ENCODE peak calls at places on chromosome 9, in nine cellular contexts. I is stimulated activated effector memory CD8-positive, alpha-beta T cell treated with anti-CD3 and anti-CD28 coated beads, Interleukin-12 subunit alpha, Interleukin-12 subunit beta, amount 100 ng/mL, for 72 hours; X is NCI-H460; M is foreskin melanocyte; L is GM23338; Z is stimulated activated CD8-positive, alpha-beta memory T cell treated with anti-CD3 and anti-CD28 coated beads, Interleukin-2, amount 100 ng/mL, for 48 hours; P is stimulated activated CD4-positive, alpha-beta T cell treated with anti-CD3 and anti-CD28 coated beads, Interleukin-15, amount 100 ng/mL, for 24 hours; V is NCI-H1092; H is heart left ventricle. A is an unnamed sample.

GRCh38 chr9:127177682-127178265 is 55.3 kb upstream of the ANGPTL2 start:
- DNase-seq in I (no peak), X (no peak), M (no peak), L (no peak), Z (no peak), P (no peak), V (no peak), H (peak; percentile 16), A (no peak)

GRCh38 chr9:2019723-2020122 is 4.6 kb downstream of the SMARCA2 start:
- DNase-seq in I (no peak), X (no peak), M (no peak), L (no peak), Z (no peak), P (no peak), V (no peak), H (no peak), A (no peak)

GRCh38 chr9:95645579-95645978 is 128.8 kb upstream of the PTCH1 start:
- DNase-seq in I (no peak), X (no peak), M (no peak), L (no peak), Z (no peak), P (no peak), V (no peak), H (no peak), A (no peak)

GRCh38 chr9:93037476-93037971 is 21.0 kb upstream of the SUSD3 start:
- DNase-seq in I (no peak), X (no peak), M (no peak), L (no peak), Z (no peak), P (no peak), V (no peak), H (no peak), A (no peak)

GRCh38 chr9:92657296-92658094 is 12.4 kb downstream of the IPPK start:
- DNase-seq in I (no peak), X (no peak), M (no peak), L (peak; percentile 36), Z (no peak), P (no peak), V (no peak), H (no peak), A (no peak)

GRCh38 chr9:127683723-127684122 is 23.1 kb upstream of the CFAP157 start:
- DNase-seq in I (no peak), X (no peak), M (no peak), L (no peak), Z (no peak), P (no peak), V (no peak), H (no peak), A (no peak)

GRCh38 chr9:111148994-111149759 is 110.9 kb upstream of the LPAR1 start:
- DNase-seq in I (no peak), X (no peak), M (no peak), L (peak; percentile 8), Z (no peak), P (no peak), V (no peak), H (no peak), A (no peak)

GRCh38 chr9:110748251-110748893 is 79.8 kb downstream of the MUSK start:
- DNase-seq in I (no peak), X (no peak), M (no peak), L (no peak), Z (no peak), P (no peak), V (no peak), H (no peak), A (no peak)

GRCh38 chr9:136257381-136258298 is 12.0 kb upstream of the QSOX2 start:
- DNase-seq in I (no peak), X (no peak), M (no peak), L (no peak), Z (no peak), P (no peak), V (no peak), H (no peak), A (no peak)

GRCh38 chr9:32723801-32724200 is 59.5 kb upstream of the TMEM215 start:
- DNase-seq in I (no peak), X (no peak), M (peak; percentile 46), L (no peak), Z (no peak), P (no peak), V (no peak), H (no peak), A (no peak)

GRCh38 chr9:137224850-137225694 is at the start of gene CYSRT1:
- DNase-seq in I (no peak), X (no peak), M (no peak), L (no peak), Z (no peak), P (peak; percentile 47), V (no peak), H (no peak), A (peak; percentile 52)

GRCh38 chr9:110767559-110768063 is 99.0 kb downstream of the MUSK start:
- DNase-seq in I (no peak), X (no peak), M (no peak), L (no peak), Z (no peak), P (no peak), V (no peak), H (peak; percentile 43), A (no peak)

GRCh38 chr9:7983361-7983974 is 183.9 kb upstream of the DMAC1 start:
- DNase-seq in I (no peak), X (no peak), M (peak; percentile 77), L (no peak), Z (no peak), P (no peak), V (no peak), H (no peak), A (no peak)

GRCh38 chr9:85900504-85901201 is 40.3 kb upstream of the NAA35 start:
- DNase-seq in I (peak; percentile 28), X (peak; percentile 39), M (peak; percentile 24), L (peak; percentile 79), Z (peak; percentile 14), P (peak; percentile 57), V (no peak), H (no peak), A (peak; percentile 10)

GRCh38 chr9:89600831-89601230 is 4.0 kb upstream of the GADD45G start:
- DNase-seq in I (no peak), X (no peak), M (no peak), L (no peak), Z (no peak), P (no peak), V (no peak), H (no peak), A (no peak)

GRCh38 chr9:12935714-12936113 is 160.9 kb downstream of the LURAP1L start:
- DNase-seq in I (no peak), X (no peak), M (no peak), L (no peak), Z (no peak), P (no peak), V (no peak), H (no peak), A (no peak)

GRCh38 chr9:128203842-128204551 is 818 bp downstream of the DNM1 start:
- DNase-seq in I (no peak), X (no peak), M (no peak), L (peak; percentile 74), Z (no peak), P (peak; percentile 25), V (peak; percentile 39), H (no peak), A (no peak)

GRCh38 chr9:109109962-109110325 is 9.8 kb downstream of the TMEM245 start:
- DNase-seq in I (no peak), X (no peak), M (no peak), L (no peak), Z (no peak), P (no peak), V (no peak), H (no peak), A (no peak)

GRCh38 chr9:37760416-37761165 is 7.0 kb downstream of the TRMT10B start:
- DNase-seq in I (no peak), X (no peak), M (no peak), L (no peak), Z (no peak), P (no peak), V (no peak), H (no peak), A (no peak)

GRCh38 chr9:3401556-3401955 is 124.2 kb downstream of the RFX3 start:
- DNase-seq in I (no peak), X (no peak), M (peak; percentile 17), L (no peak), Z (no peak), P (no peak), V (peak; percentile 25), H (no peak), A (no peak)

GRCh38 chr9:109114670-109115069 is 5.1 kb downstream of the TMEM245 start:
- DNase-seq in I (no peak), X (no peak), M (no peak), L (no peak), Z (no peak), P (no peak), V (no peak), H (no peak), A (no peak)

GRCh38 chr9:70257991-70258691 is 637 bp upstream of the SMC5 start:
- DNase-seq in I (no peak), X (no peak), M (peak; percentile 45), L (peak; percentile 70), Z (no peak), P (no peak), V (peak; percentile 11), H (peak; percentile 23), A (no peak)

GRCh38 chr9:83477571-83477970 is 60.6 kb downstream of the FRMD3 start:
- DNase-seq in I (no peak), X (no peak), M (peak; percentile 10), L (no peak), Z (no peak), P (no peak), V (no peak), H (no peak), A (no peak)

GRCh38 chr9:89137548-89138462 is 40.8 kb downstream of the SHC3 start:
- DNase-seq in I (no peak), X (peak; percentile 27), M (peak; percentile 83), L (no peak), Z (no peak), P (peak; percentile 49), V (no peak), H (peak; percentile 25), A (no peak)

GRCh38 chr9:18338042-18338441 is 135.9 kb upstream of the ADAMTSL1 start:
- DNase-seq in I (no peak), X (no peak), M (no peak), L (no peak), Z (no peak), P (no peak), V (no peak), H (no peak), A (no peak)

GRCh38 chr9:131927092-131927491 is 152.6 kb downstream of the MED27 start:
- DNase-seq in I (no peak), X (no peak), M (no peak), L (no peak), Z (no peak), P (no peak), V (no peak), H (no peak), A (no peak)

GRCh38 chr9:106307670-106308069 is 555.3 kb upstream of the ZNF462 start:
- DNase-seq in I (no peak), X (no peak), M (no peak), L (no peak), Z (no peak), P (no peak), V (no peak), H (no peak), A (no peak)

GRCh38 chr9:7075154-7075553 is 317.4 kb downstream of the KDM4C start:
- DNase-seq in I (no peak), X (no peak), M (no peak), L (no peak), Z (no peak), P (no peak), V (no peak), H (no peak), A (no peak)

GRCh38 chr9:89309608-89310485 is 1.1 kb upstream of the CKS2 start:
- DNase-seq in I (no peak), X (no peak), M (no peak), L (peak; percentile 20), Z (no peak), P (peak; percentile 32), V (no peak), H (no peak), A (no peak)

GRCh38 chr9:99040911-99041582 is 63.9 kb upstream of the TGFBR1 start:
- DNase-seq in I (no peak), X (no peak), M (peak; percentile 78), L (peak; percentile 8), Z (no peak), P (no peak), V (no peak), H (no peak), A (no peak)

GRCh38 chr9:36154213-36154952 is 14.8 kb upstream of the CCIN start:
- DNase-seq in I (no peak), X (no peak), M (peak; percentile 98), L (no peak), Z (no peak), P (no peak), V (no peak), H (no peak), A (no peak)